ENCODE peak calls at places on chromosomes 3 and 15, in six cellular contexts. J is posterior cingulate gyrus; Q is ovary; M is RPMI8226; T is AG09309; N is stimulated activated CD8-positive, alpha-beta memory T cell treated with anti-CD3 and anti-CD28 coated beads, Interleukin-15, amount 100 ng/mL, for 4 hours. H is an unnamed sample.

GRCh38 chr3:155233213-155233612 is 60.3 kb downstream of the STRIT1 start:
- DNase-seq in M (peak), Q (peak), J (no peak), N (no peak), T (peak), H (no peak)

GRCh38 chr3:11548721-11549131 is 95.0 kb downstream of the VGLL4 start:
- DNase-seq in Q (peak), T (no peak), M (no peak), J (peak), N (no peak), H (no peak)

GRCh38 chr15:86588413-86588812 is 508.7 kb downstream of the AGBL1 start:
- DNase-seq in J (no peak), Q (no peak), T (no peak), M (no peak), N (no peak), H (no peak)

GRCh38 chr3:113252553-113252952 is 41.2 kb downstream of the BOC start:
- DNase-seq in J (no peak), M (no peak), N (no peak), T (no peak), Q (no peak), H (no peak)

GRCh38 chr15:67033012-67033411 is 32.4 kb upstream of the SMAD3 start:
- DNase-seq in T (no peak), Q (no peak), M (no peak), J (no peak), N (no peak), H (no peak)

GRCh38 chr3:130707914-130708601 is 38.6 kb downstream of the PIK3R4 start:
- DNase-seq in M (no peak), T (no peak), N (no peak), Q (no peak), J (no peak), H (no peak)

GRCh38 chr3:120568198-120568523 is 28.0 kb upstream of the NDUFB4 start:
- DNase-seq in T (no peak), J (no peak), Q (no peak), M (no peak), N (no peak), H (no peak)

GRCh38 chr15:63380828-63381282 is 791 bp downstream of the CA12 start:
- DNase-seq in Q (no peak), T (no peak), M (no peak), J (no peak), N (no peak), H (no peak)